ENCODE peak calls at places on chromosomes 12 and 14, in five cellular contexts. N, W, K, S and F are unnamed samples. For H3K9me3, the result is how much of the 10 kb centered on the place peaks cover.

GRCh38 chr14:92540472-92541048 is 27.0 kb downstream of the RIN3 start:
- DNase-seq in N (peak), S (peak), W (peak), K (peak), F (no peak)

GRCh38 chr12:127025545-127025944 is 1241.4 kb upstream of the TMEM132C start:
- DNase-seq in W (no peak), N (no peak), K (no peak), S (no peak), F (no peak)

GRCh38 chr12:101407054-101407437 is 526 bp downstream of the ARL1 start:
- DNase-seq in S (no peak), N (no peak), W (peak), K (no peak), F (no peak)

GRCh38 chr12:26285401-26285800 is 90.0 kb downstream of the SSPN start:
- DNase-seq in W (no peak), S (no peak), K (no peak), N (no peak), F (no peak)

GRCh38 chr12:57745485-57745881 is 644 bp downstream of the TSPAN31 start:
- DNase-seq in S (no peak), W (no peak), N (no peak), K (no peak), F (no peak)

GRCh38 chr14:70698288-70698687 is 56.6 kb downstream of the TTC9 start:
- DNase-seq in W (no peak), S (peak), K (no peak), N (no peak), F (no peak)

GRCh38 chr12:69348162-69348938 is at the start of gene LYZ:
- DNase-seq in S (no peak), N (no peak), W (no peak), K (no peak), F (no peak)

GRCh38 chr14:22849212-22849819 is 12.9 kb downstream of the MMP14 start:
- DNase-seq in W (peak), S (peak), K (peak), N (no peak), F (no peak)

GRCh38 chr12:122862872-122863701 is 27.8 kb downstream of the HIP1R start:
- DNase-seq in K (no peak), N (no peak), S (no peak), W (peak), F (no peak)

GRCh38 chr12:106282457-106283097 is 20.0 kb upstream of the TCP11L2 start:
- DNase-seq in S (no peak), N (peak), K (no peak), W (peak), F (peak)

GRCh38 chr12:45732250-45732649 is 2.7 kb downstream of the ARID2 start:
- DNase-seq in K (no peak), S (no peak), N (no peak), W (no peak), F (no peak)

GRCh38 chr12:84825149-84825548 is 87.5 kb downstream of the SLC6A15 start:
- DNase-seq in K (no peak), W (no peak), N (no peak), S (no peak), F (no peak)
- H3K9me3 ChIP-seq in K (under half), W (under half), N (under half), S (under half), F (under half)

GRCh38 chr14:97010491-97011160 is 213.4 kb downstream of the VRK1 start:
- DNase-seq in N (no peak), K (no peak), S (no peak), W (no peak), F (no peak)
- H3K9me3 ChIP-seq in N (under half), K (under half), S (under half), W (under half), F (under half)

GRCh38 chr12:131408036-131408365 is 302.9 kb upstream of the SFSWAP start:
- DNase-seq in K (no peak), S (no peak), W (no peak), N (no peak), F (no peak)
- H3K9me3 ChIP-seq in K (under half), S (under half), W (under half), N (under half), F (under half)

DNA sequence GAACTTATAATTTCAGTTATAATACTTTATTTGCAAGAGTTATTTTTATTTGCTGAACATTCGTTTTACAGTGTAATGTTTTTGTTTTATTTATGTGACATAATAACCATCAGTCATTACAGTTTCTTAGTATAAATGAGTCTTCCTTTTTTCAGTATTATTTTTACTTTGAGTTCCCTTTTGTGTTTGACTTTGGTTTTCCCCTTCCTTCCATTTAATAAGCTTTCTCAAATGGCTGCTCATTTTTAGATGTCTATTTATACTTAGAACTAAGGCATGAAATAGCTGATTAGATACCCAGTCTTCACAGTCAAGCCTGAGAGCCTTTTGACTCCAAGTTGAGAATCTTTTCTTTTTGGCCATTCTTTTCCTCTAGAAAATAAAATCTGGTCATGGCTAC is 404.5 kb downstream of the LRFN5 start:
- DNase-seq in K (no peak), S (no peak), N (no peak), W (no peak), F (no peak)
- H3K9me3 ChIP-seq in K (under half), S (under half), N (under half), W (under half), F (under half)

GRCh38 chr12:89085421-89085820 is 266.9 kb downstream of the DUSP6 start:
- DNase-seq in S (no peak), K (no peak), N (no peak), W (no peak), F (no peak)
- H3K9me3 ChIP-seq in S (under half), K (under half), N (under half), W (under half), F (under half)

DNA sequence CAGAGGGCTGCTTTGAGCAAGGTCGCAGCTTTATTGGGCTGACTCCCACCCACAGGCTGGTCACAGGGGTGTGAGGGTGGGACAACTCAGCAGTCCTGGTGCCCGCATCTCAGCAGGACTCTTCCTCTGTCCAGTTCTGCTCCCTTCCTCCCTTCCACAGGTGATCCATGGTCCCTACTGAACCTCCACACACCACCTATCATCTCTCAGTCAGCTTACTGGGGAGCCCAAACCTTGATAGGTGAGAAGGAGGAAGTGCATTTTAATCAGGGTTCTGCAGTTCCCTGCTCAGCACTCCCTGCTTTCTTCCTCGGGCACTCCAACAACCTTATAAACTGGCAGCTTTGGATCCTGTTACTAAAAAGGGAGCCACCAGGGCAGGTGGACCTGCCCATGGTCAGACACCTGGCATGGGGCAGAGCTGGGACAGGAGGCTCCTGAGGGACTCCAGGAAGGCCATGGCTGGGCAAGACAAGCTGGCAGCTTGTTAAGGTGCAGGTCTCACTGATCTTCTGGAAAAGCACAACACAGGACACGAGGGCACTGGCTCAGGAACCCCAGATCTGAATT is 664.6 kb downstream of the BCL11B start:
- DNase-seq in N (no peak), S (no peak), K (no peak), W (no peak), F (no peak)
- H3K9me3 ChIP-seq in N (under half), S (under half), K (under half), W (under half), F (under half)

DNA sequence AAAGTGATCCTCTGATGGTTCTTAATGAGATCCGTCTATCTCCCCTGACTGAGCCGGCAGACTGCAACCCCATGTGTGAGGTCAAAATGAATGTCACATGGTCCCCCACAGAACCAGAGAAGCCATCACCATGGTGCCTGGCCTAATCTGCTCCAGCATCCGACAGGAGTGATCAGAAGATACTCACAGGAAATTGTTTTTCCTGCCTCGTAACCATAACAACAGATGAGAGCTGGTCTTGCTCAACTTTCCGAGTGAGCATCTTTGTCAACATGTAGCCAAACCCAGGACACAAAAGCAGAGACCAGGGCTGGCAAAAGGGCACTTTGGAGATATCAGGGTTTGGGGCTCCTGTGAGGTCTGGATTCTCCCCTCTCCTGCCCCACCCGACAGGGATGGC is 72.1 kb upstream of the C14orf180 start:
- DNase-seq in S (no peak), W (no peak), N (no peak), K (no peak), F (no peak)
- H3K9me3 ChIP-seq in S (under half), W (under half), N (under half), K (under half), F (under half)

GRCh38 chr14:33848706-33849454 is 102.0 kb downstream of the EGLN3 start:
- DNase-seq in W (no peak), K (no peak), N (peak), S (no peak), F (peak)

GRCh38 chr14:33846100-33846824 is 104.6 kb downstream of the EGLN3 start:
- DNase-seq in S (no peak), K (no peak), N (no peak), W (no peak), F (no peak)

GRCh38 chr14:33847066-33847465 is 103.8 kb downstream of the EGLN3 start:
- DNase-seq in S (no peak), K (no peak), N (no peak), W (no peak), F (no peak)

GRCh38 chr14:33849455-33849801 is 101.4 kb downstream of the EGLN3 start:
- DNase-seq in S (no peak), W (no peak), N (no peak), K (no peak), F (no peak)

GRCh38 chr14:33848009-33848408 is 102.9 kb downstream of the EGLN3 start:
- DNase-seq in S (no peak), W (no peak), N (no peak), K (no peak), F (no peak)
- H3K9me3 ChIP-seq in S (under half), W (under half), N (under half), K (under half), F (under half)